ENCODE peak calls at places on chromosomes 6 and 20, in nine cellular contexts. W, K, Q, B, P, L, A, X and J are unnamed samples.
A peak's percentile ranks its signal among the peaks of the same experiment; 100 is the strongest.

GRCh38 chr6:139153876-139154275 is 19.0 kb downstream of the HECA start:
- DNase-seq in B (no peak), A (no peak), W (no peak), L (no peak), P (no peak), K (no peak), Q (no peak), X (no peak), J (no peak)

GRCh38 chr20:16816192-16816591 is 68.0 kb downstream of the OTOR start:
- DNase-seq in P (no peak), L (no peak), K (no peak), A (no peak), B (no peak), Q (no peak), X (no peak), W (no peak), J (no peak)

GRCh38 chr20:18252597-18253451 is 35.5 kb upstream of the ZNF133 start:
- DNase-seq in K (no peak), W (no peak), Q (no peak), B (no peak), A (no peak), X (no peak), P (no peak), L (no peak), J (no peak)

GRCh38 chr6:79672631-79673065 is 41.5 kb downstream of the SH3BGRL2 start:
- DNase-seq in L (no peak), A (no peak), X (no peak), W (no peak), K (no peak), B (peak; percentile 8), P (no peak), Q (no peak), J (no peak)

GRCh38 chr6:100246206-100246605 is 218.5 kb downstream of the SIM1 start:
- DNase-seq in P (no peak), B (no peak), A (no peak), X (no peak), K (no peak), L (no peak), Q (no peak), W (no peak), J (no peak)

GRCh38 chr6:109687271-109687721 is 3.7 kb downstream of the AK9 start:
- DNase-seq in W (no peak), Q (peak; percentile 25), B (peak; percentile 30), P (peak; percentile 65), X (no peak), L (no peak), K (no peak), A (no peak), J (no peak)

GRCh38 chr20:57667385-57667784 is 42.4 kb downstream of the PMEPA1 start:
- DNase-seq in K (no peak), X (no peak), A (peak; percentile 58), Q (no peak), W (no peak), L (peak; percentile 65), B (no peak), P (no peak), J (no peak)

GRCh38 chr6:90169328-90169886 is 127.2 kb downstream of the BACH2 start:
- DNase-seq in P (no peak), A (no peak), X (no peak), W (no peak), B (no peak), Q (no peak), K (peak; percentile 23), L (no peak), J (no peak)

GRCh38 chr6:7042654-7043545 is 64.9 kb upstream of the RREB1 start:
- DNase-seq in W (peak; percentile 43), L (no peak), B (no peak), Q (no peak), P (no peak), X (no peak), K (no peak), A (no peak), J (no peak)

GRCh38 chr6:157514659-157515496 is 133.9 kb downstream of the ZDHHC14 start:
- DNase-seq in B (peak; percentile 33), X (no peak), K (no peak), L (no peak), Q (peak; percentile 49), P (no peak), A (no peak), W (peak; percentile 48), J (no peak)

GRCh38 chr6:23446394-23447001 is 679.5 kb upstream of the NRSN1 start:
- DNase-seq in A (no peak), Q (no peak), P (no peak), K (no peak), L (no peak), X (no peak), B (peak; percentile 12), W (no peak), J (no peak)

GRCh38 chr6:125867483-125867935 is 76.7 kb downstream of the NCOA7 start:
- DNase-seq in X (no peak), P (no peak), B (no peak), L (no peak), Q (no peak), K (no peak), A (no peak), W (no peak), J (no peak)

GRCh38 chr20:20407891-20408805 is 40.2 kb downstream of the INSM1 start:
- DNase-seq in L (no peak), P (no peak), W (no peak), X (no peak), K (no peak), Q (no peak), B (peak; percentile 18), A (no peak), J (no peak)

GRCh38 chr6:9412951-9413559 is 977.7 kb upstream of the SLC35B3 start:
- DNase-seq in A (no peak), P (no peak), L (no peak), Q (no peak), K (peak; percentile 29), B (no peak), W (peak; percentile 44), X (no peak), J (peak; percentile 7)

GRCh38 chr6:106939208-106939607 is 35.3 kb downstream of the CD24 start:
- DNase-seq in A (no peak), L (no peak), W (no peak), K (no peak), X (no peak), Q (no peak), P (no peak), B (no peak), J (no peak)

GRCh38 chr20:59145926-59146800 is 17.5 kb upstream of the ZNF831 start:
- DNase-seq in Q (no peak), X (no peak), L (no peak), P (peak; percentile 52), A (no peak), B (no peak), W (no peak), K (no peak), J (no peak)

GRCh38 chr6:89035252-89036106 is 45.1 kb upstream of the PNRC1 start:
- DNase-seq in X (no peak), K (no peak), B (peak; percentile 22), P (peak; percentile 97), L (no peak), A (peak; percentile 71), Q (peak; percentile 92), W (peak; percentile 81), J (peak; percentile 77)

GRCh38 chr6:89028774-89029173 is 51.8 kb upstream of the PNRC1 start:
- DNase-seq in X (no peak), P (no peak), Q (no peak), B (no peak), K (no peak), W (no peak), L (no peak), A (no peak), J (no peak)

GRCh38 chr6:89034586-89035251 is 45.8 kb upstream of the PNRC1 start:
- DNase-seq in K (no peak), X (no peak), L (no peak), B (no peak), A (no peak), Q (peak; percentile 63), P (peak; percentile 71), W (no peak), J (no peak)

GRCh38 chr6:89037156-89037900 is 43.2 kb upstream of the PNRC1 start:
- DNase-seq in X (no peak), L (no peak), A (no peak), K (no peak), B (no peak), P (no peak), Q (no peak), W (peak; percentile 32), J (no peak)

DNA sequence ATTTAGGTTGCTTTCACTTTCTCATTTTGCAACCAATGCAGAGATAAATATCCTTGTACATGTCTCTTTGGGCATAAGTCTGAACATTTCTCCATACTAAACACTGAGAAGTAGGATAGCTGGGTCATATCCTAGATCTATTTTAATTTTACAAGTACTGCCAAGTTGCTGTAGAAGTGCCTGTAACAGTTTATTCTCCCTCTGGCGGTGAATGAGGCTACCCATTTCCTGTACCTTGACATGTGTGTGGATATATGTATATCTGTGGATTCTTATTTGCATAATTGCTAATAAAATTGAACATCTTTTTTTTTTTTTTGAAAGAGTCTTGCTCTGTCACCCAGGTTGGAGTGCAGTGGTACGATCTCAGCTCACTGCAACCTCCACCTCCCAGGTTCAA is 48.0 kb upstream of the PNRC1 start:
- DNase-seq in K (no peak), P (no peak), Q (no peak), X (no peak), A (no peak), L (no peak), B (no peak), W (no peak), J (no peak)
- TF ChIP-seq CTCF in K (no peak), P (peak; percentile 46), Q (peak; percentile 35), X (no peak), A (peak; percentile 29), L (no peak), B (no peak), W (no peak), J (peak; percentile 56)

GRCh38 chr6:30871592-30872183 is 12.6 kb upstream of the DDR1 start:
- DNase-seq in Q (no peak), B (no peak), A (no peak), X (no peak), W (no peak), L (no peak), K (no peak), P (no peak), J (no peak)
- H3K9me3 ChIP-seq in Q (peaks cover 15% of the 10 kb centered on the region), B (no peaks in the 10 kb centered on the region), A (peaks cover 5% of the 10 kb centered on the region), X (peaks cover 10% of the 10 kb centered on the region), W (no peaks in the 10 kb centered on the region), L (peaks cover 35% of the 10 kb centered on the region), K (peaks cover 16% of the 10 kb centered on the region), P (no peaks in the 10 kb centered on the region), J (peaks cover 5% of the 10 kb centered on the region)

DNA sequence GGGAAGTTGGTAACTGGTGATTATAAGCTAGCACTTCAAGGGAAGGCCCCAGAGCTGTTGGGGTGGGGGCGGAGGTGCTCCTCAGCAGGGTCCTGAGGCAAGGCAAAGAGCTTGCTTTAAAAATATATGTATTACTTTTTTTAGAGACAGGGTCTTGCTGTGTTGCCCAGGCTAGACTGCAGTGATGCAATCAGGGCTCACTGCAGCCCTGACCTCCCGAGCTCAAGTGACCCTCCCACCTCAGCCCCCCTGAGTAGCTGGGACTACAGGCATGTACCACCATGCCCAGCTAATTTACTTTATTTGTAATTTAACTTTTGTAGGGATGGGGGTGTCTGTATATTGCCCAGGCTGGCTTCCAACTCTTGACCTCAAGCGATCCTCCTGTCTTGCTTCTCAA is 87.2 kb downstream of the MYB start:
- DNase-seq in B (no peak), X (no peak), Q (no peak), K (no peak), W (no peak), L (no peak), P (no peak), A (no peak), J (no peak)
- TF ChIP-seq CTCF in B (no peak), X (no peak), Q (no peak), K (no peak), W (no peak), L (no peak), P (no peak), A (no peak), J (no peak)

GRCh38 chr6:28775052-28775376 is 148.8 kb downstream of the TRIM27 start:
- DNase-seq in P (no peak), A (no peak), W (no peak), B (no peak), X (no peak), K (no peak), L (no peak), Q (no peak), J (no peak)
- H3K9me3 ChIP-seq in P (no peaks in the 10 kb centered on the region), A (no peaks in the 10 kb centered on the region), W (no peaks in the 10 kb centered on the region), B (no peaks in the 10 kb centered on the region), X (peaks cover 2% of the 10 kb centered on the region), K (no peaks in the 10 kb centered on the region), L (no peaks in the 10 kb centered on the region), Q (no peaks in the 10 kb centered on the region), J (no peaks in the 10 kb centered on the region)